ENCODE peak calls at places on chromosomes 12 and 14, in seven cellular contexts. A is stomach, X is endothelial cell of umbilical vein, B is IMR-90, T is Peyer's patch, J is spleen, M is testis. L is an unnamed sample.
A peak's percentile ranks its signal among the peaks of the same experiment; 100 is the strongest.

GRCh38 chr12:92360543-92360942 is 214.9 kb upstream of the BTG1 start:
- DNase-seq in A (no peak), X (no peak), B (no peak), T (no peak), J (no peak), M (no peak), L (no peak)

GRCh38 chr12:62522984-62523383 is 56.4 kb downstream of the MON2 start:
- DNase-seq in A (no peak), X (no peak), B (peak; percentile 15), T (no peak), J (no peak), M (no peak), L (no peak)

GRCh38 chr12:106644335-106645073 is 61.7 kb downstream of the RFX4 start:
- DNase-seq in A (no peak), X (no peak), B (no peak), T (no peak), J (no peak), M (no peak), L (no peak)

GRCh38 chr12:43312991-43313505 is 239.0 kb downstream of the ADAMTS20 start:
- DNase-seq in A (no peak), X (no peak), B (no peak), T (no peak), J (no peak), M (no peak), L (no peak)

GRCh38 chr12:115204957-115205754 is 521.2 kb upstream of the TBX3 start:
- DNase-seq in A (no peak), X (no peak), B (peak; percentile 68), T (no peak), J (no peak), M (no peak), L (no peak)

GRCh38 chr12:96210376-96211055 is 16.3 kb downstream of the ELK3 start:
- DNase-seq in A (no peak), X (peak; percentile 50), B (no peak), T (peak; percentile 54), J (peak; percentile 87), M (no peak), L (no peak)

GRCh38 chr12:8829621-8830020 is 7.2 kb downstream of the A2ML1 start:
- DNase-seq in A (no peak), X (no peak), B (no peak), T (no peak), J (no peak), M (no peak), L (no peak)

GRCh38 chr12:72277415-72277814 is 5.2 kb downstream of the TRHDE start:
- DNase-seq in A (no peak), X (no peak), B (peak; percentile 81), T (no peak), J (no peak), M (no peak), L (no peak)

GRCh38 chr12:57772429-57773322 is at the start of gene EEF1AKMT3:
- DNase-seq in A (peak; percentile 70), X (peak; percentile 64), B (peak; percentile 35), T (peak; percentile 60), J (peak; percentile 90), M (peak; percentile 77), L (peak; percentile 75)

GRCh38 chr12:68579254-68579653 is 31.4 kb upstream of the RAP1B start:
- DNase-seq in A (no peak), X (no peak), B (no peak), T (no peak), J (no peak), M (no peak), L (no peak)

DNA sequence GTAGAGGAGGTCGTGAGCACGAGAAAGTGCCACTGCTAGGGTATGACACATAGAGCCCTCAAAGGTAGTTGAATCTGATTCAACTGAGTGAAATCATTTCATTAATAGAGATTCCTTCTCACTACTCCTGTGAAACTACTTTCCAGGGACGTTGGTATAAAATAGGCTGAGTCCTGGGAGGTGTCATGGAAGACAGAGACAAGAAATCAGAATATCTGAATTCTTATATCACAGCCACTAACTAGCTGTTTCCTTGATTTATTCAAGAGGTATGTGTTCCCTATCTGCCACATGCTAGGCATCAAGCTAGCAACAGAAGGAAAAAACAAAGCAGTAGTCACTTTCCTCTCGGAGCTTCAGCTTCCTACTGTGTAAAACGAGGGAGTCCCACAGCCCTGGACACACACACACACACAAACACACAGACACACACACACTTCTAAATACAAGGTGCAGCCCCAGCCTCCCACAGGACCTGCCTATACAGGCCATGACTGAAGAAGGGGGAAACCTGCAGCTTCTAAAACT is 89.2 kb downstream of the DPF3 start:
- DNase-seq in A (no peak), X (peak; percentile 71), B (no peak), T (no peak), J (no peak), M (no peak), L (no peak)
- H3K27ac ChIP-seq in A (no peak overlapping the region), X (peak overlapping the region; percentile 7), B (no peak overlapping the region), T (no peak overlapping the region), J (no peak overlapping the region), M (no peak overlapping the region), L (no peak overlapping the region)

DNA sequence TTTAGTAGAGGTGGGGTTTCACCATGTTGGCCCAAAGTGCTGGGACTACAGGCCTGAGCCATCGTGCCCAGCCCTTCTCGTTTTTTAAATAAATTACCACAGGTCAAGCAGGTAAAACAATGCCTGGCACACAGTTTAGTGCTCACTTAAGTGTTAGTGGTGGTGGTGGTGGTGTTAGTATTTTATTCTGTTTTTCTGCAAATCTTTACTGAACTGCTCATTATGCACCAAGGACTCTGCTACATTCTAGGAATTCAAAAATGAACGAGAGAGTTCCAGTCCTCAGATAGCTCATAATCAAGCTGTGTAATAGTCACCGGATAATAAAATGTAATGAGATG is 716 bp downstream of the ITFG2 start:
- DNase-seq in A (no peak), X (no peak), B (no peak), T (no peak), J (no peak), M (no peak), L (no peak)
- TF ChIP-seq POLR2A in A (no peak), X (no peak), B (no peak), T (no peak), J (no peak), M (no peak), L (no peak)

DNA sequence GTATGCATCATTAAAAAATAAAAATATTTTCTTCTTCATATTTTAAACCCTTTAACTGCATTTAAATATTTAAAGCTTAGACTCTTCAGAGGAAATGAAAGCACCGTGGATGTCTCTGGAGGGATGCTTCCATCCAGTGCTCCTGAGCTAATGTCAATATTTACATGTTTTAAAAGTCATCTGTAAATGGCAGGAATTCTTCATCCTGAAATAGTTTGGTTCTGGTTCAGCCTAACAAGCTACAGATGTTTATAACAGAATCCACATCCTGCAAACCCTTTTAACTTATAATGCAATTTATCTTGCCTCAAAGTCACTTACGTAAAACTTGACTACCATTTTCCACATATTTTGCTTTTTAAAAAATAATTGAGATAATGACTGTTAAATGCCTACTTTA is 1207.3 kb downstream of the SLC16A7 start:
- DNase-seq in A (no peak), X (no peak), B (peak; percentile 37), T (no peak), J (no peak), M (no peak), L (no peak)
- H3K4me3 ChIP-seq in A (no peak overlapping the region), X (no peak overlapping the region), B (no peak overlapping the region), T (no peak overlapping the region), J (no peak overlapping the region), M (no peak overlapping the region), L (no peak overlapping the region)

GRCh38 chr12:22535038-22535437 is 9.3 kb downstream of the C2CD5 start:
- DNase-seq in A (no peak), X (no peak), B (no peak), T (no peak), J (no peak), M (no peak), L (no peak)
- H3K27ac ChIP-seq in A (no peak overlapping the region), X (no peak overlapping the region), B (no peak overlapping the region), T (no peak overlapping the region), J (no peak overlapping the region), M (no peak overlapping the region), L (no peak overlapping the region)

GRCh38 chr12:120734210-120734609 is 8.6 kb downstream of the ACADS start:
- DNase-seq in A (no peak), X (no peak), B (no peak), T (no peak), J (peak; percentile 23), M (no peak), L (no peak)

GRCh38 chr12:120736404-120737331 is 11.0 kb downstream of the ACADS start:
- DNase-seq in A (no peak), X (no peak), B (no peak), T (no peak), J (peak; percentile 62), M (no peak), L (no peak)

GRCh38 chr12:120733574-120733973 is 7.9 kb downstream of the ACADS start:
- DNase-seq in A (no peak), X (no peak), B (no peak), T (no peak), J (peak; percentile 33), M (no peak), L (no peak)

GRCh38 chr12:120737557-120738251 is 12.1 kb downstream of the ACADS start:
- DNase-seq in A (no peak), X (no peak), B (no peak), T (no peak), J (peak; percentile 72), M (no peak), L (no peak)

DNA sequence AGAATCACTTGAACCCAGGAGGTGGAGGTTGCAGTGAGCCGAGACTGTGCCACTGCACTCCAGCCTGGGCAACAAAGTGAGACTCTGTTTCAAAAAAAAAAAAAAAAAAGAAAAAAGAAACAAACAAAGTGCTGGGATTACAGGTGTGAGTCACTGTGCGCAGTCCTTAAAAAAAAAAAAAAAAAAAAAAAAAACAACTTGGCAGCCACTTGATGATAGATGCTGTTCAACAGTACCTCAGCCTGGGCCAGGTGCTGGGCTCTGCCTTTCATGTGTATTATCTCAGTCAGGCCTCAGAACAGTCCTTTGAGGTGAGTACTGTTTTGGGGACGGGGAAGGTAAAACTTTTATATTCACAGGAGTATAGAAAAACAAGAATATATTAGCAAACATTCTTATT is 9.6 kb downstream of the ACADS start:
- DNase-seq in A (no peak), X (no peak), B (no peak), T (no peak), J (peak; percentile 4), M (no peak), L (no peak)
- TF ChIP-seq POLR2A in A (no peak), X (no peak), B (no peak), T (no peak), J (no peak), M (no peak), L (no peak)

DNA sequence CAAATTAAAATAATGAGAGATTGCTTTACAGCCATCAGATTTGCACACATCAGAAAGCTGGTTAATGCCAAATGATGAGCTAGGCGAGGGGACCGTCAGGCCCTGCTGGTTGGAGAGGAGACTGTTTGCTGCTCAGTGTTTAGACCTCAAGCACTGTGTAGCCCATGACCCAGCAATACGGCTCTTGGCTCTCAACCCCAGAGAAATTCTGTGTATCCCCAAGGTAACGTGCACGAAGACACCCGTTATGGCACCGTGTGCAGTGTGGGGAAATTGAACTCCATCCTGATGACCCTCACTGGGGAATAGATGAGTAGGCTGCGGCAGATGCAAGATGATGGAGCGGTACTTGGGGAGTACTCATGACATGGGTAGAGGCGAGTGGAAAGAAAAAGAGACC is 55.7 kb downstream of the EID3 start:
- DNase-seq in A (no peak), X (no peak), B (no peak), T (no peak), J (no peak), M (no peak), L (no peak)
- H3K4me3 ChIP-seq in A (no peak overlapping the region), X (no peak overlapping the region), B (no peak overlapping the region), T (no peak overlapping the region), J (no peak overlapping the region), M (no peak overlapping the region), L (no peak overlapping the region)

GRCh38 chr12:131920157-131920508 is 8.9 kb upstream of the PUS1 start:
- DNase-seq in A (no peak), X (no peak), B (no peak), T (no peak), J (no peak), M (no peak), L (no peak)
- H3K27ac ChIP-seq in A (no peak overlapping the region), X (no peak overlapping the region), B (no peak overlapping the region), T (no peak overlapping the region), J (no peak overlapping the region), M (peak overlapping the region; percentile 68), L (no peak overlapping the region)

L was measured in transverse colon.